ENCODE peak calls at places on chromosome 22, in nine cellular contexts. N is AG04450, T is lung, A is ovary, V is colonic mucosa, C is heart left ventricle, H is neural progenitor cell, L is tibial artery, D is dorsolateral prefrontal cortex. K is an unnamed sample.

GRCh38 chr22:50581950-50582561 is 593 bp downstream of the CHKB start:
- DNase-seq in C (no peak), V (no peak), N (no peak), L (no peak), H (no peak), T (no peak), A (no peak), D (no peak), K (peak)

GRCh38 chr22:32328306-32329201 is 29.1 kb upstream of the RFPL3 start:
- DNase-seq in V (no peak), H (no peak), C (no peak), L (peak), D (no peak), T (no peak), N (no peak), A (no peak), K (no peak)

GRCh38 chr22:44802071-44802700 is 49.8 kb downstream of the ARHGAP8 start:
- DNase-seq in L (no peak), C (no peak), A (no peak), T (no peak), D (no peak), V (no peak), N (no peak), H (no peak), K (no peak)

GRCh38 chr22:39205344-39206021 is 39.3 kb downstream of the PDGFB start:
- DNase-seq in T (no peak), V (no peak), N (no peak), L (peak), H (no peak), D (no peak), A (no peak), C (peak), K (peak)

GRCh38 chr22:46579751-46580449 is 40.3 kb upstream of the GRAMD4 start:
- DNase-seq in A (no peak), T (no peak), V (no peak), C (no peak), D (no peak), N (no peak), H (no peak), L (no peak), K (no peak)

GRCh38 chr22:31244044-31244942 is 32.2 kb downstream of the LIMK2 start:
- DNase-seq in H (peak), N (peak), D (no peak), L (peak), C (no peak), T (no peak), A (no peak), V (no peak), K (peak)

GRCh38 chr22:46308283-46308988 is 11.8 kb downstream of the GTSE1 start:
- DNase-seq in D (no peak), T (no peak), L (no peak), V (no peak), N (no peak), H (no peak), C (no peak), A (no peak), K (no peak)

GRCh38 chr22:20465759-20466077 is 28.1 kb upstream of the SCARF2 start:
- DNase-seq in V (no peak), A (no peak), N (no peak), D (no peak), C (no peak), T (no peak), L (no peak), H (no peak), K (no peak)

GRCh38 chr22:30044369-30044768 is 35.9 kb upstream of the HORMAD2 start:
- DNase-seq in L (no peak), N (peak), C (no peak), A (no peak), T (peak), D (no peak), V (peak), H (no peak), K (peak)

GRCh38 chr22:48276933-48277867 is 1514.8 kb downstream of the TBC1D22A start:
- DNase-seq in L (no peak), D (peak), H (no peak), N (no peak), A (no peak), V (peak), T (no peak), C (no peak), K (no peak)

GRCh38 chr22:41833369-41834004 is 582 bp downstream of the SREBF2 start:
- DNase-seq in C (peak), V (peak), A (peak), L (peak), H (peak), D (peak), T (peak), N (no peak), K (no peak)

GRCh38 chr22:22995166-22995565 is 75.2 kb upstream of the GNAZ start:
- DNase-seq in N (no peak), D (no peak), C (no peak), H (no peak), T (no peak), L (no peak), A (no peak), V (no peak), K (no peak)

GRCh38 chr22:28247667-28248363 is 328.8 kb upstream of the PITPNB start:
- DNase-seq in H (peak), V (no peak), C (no peak), D (no peak), N (no peak), L (no peak), T (no peak), A (no peak), K (no peak)

GRCh38 chr22:25492950-25493790 is 71.3 kb upstream of the GRK3 start:
- DNase-seq in N (no peak), D (peak), C (no peak), V (no peak), A (no peak), L (no peak), T (no peak), H (no peak), K (no peak)

GRCh38 chr22:39598017-39598965 is 27.7 kb downstream of the CACNA1I start:
- DNase-seq in L (no peak), C (no peak), D (no peak), N (no peak), V (peak), A (no peak), T (peak), H (peak), K (peak)

GRCh38 chr22:35457729-35458546 is 58.0 kb downstream of the MCM5 start:
- DNase-seq in V (no peak), H (no peak), A (no peak), T (no peak), D (no peak), L (no peak), N (no peak), C (no peak), K (no peak)

GRCh38 chr22:35731321-35731720 is 13.6 kb downstream of the APOL5 start:
- DNase-seq in C (no peak), A (no peak), N (no peak), L (no peak), V (no peak), D (no peak), H (no peak), T (no peak), K (no peak)

GRCh38 chr22:48278620-48279464 is 1516.4 kb downstream of the TBC1D22A start:
- DNase-seq in N (no peak), A (no peak), H (no peak), D (peak), V (no peak), T (no peak), C (no peak), L (no peak), K (no peak)

GRCh38 chr22:36360011-36360410 is 27.8 kb downstream of the MYH9 start:
- DNase-seq in D (no peak), L (no peak), H (peak), C (no peak), A (no peak), N (no peak), V (no peak), T (no peak), K (no peak)

GRCh38 chr22:21764038-21764804 is 28.6 kb upstream of the YPEL1 start:
- DNase-seq in V (no peak), C (no peak), N (no peak), A (no peak), H (no peak), T (no peak), L (no peak), D (no peak), K (no peak)

DNA sequence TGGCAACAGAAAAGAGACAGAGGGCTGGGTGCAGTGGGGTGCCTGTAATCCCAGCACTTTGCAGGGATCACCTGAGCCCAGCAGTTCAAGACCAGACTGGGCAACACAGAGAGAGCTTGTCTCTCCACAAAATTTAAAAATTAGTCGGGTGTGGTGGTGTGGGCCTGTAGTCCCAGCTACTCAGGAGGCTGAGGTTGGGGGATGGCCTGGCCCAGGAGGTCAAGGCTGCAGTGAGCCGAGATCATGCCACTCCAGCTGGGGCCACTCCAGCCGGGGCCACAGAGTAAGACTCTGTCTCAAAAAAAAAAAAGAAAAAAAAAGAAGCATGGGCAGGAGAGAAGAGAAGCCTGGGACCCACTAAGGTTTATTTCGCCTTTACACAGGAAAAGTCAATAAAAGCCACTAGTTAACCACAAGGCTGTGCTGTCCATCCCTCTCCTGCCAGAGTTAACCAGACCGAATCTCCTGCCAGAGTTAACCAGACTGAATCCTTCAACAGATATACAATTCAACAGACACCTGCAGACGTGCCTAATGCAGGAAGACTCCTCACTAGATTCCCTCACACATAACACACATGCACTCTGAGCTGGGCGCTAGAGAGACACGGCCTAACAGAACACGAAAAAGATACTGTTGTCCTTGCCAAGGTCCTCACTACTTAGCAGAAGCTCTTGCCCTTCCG is 29.8 kb downstream of the MICAL3 start:
- DNase-seq in D (no peak), V (no peak), A (no peak), C (no peak), H (no peak), N (no peak), T (no peak), L (no peak), K (no peak)
- H3K27ac ChIP-seq in D (peak), V (no peak), A (no peak), C (no peak), H (no peak), N (no peak), T (no peak), L (no peak), K (no peak)

GRCh38 chr22:49350441-49351121 is 477.1 kb downstream of the BRD1 start:
- DNase-seq in L (peak), T (no peak), V (no peak), A (no peak), D (peak), H (no peak), N (no peak), C (no peak), K (no peak)
- TF ChIP-seq CTCF in L (no peak), T (no peak), V (no peak), A (no peak), D (no peak), H (no peak), N (no peak), C (no peak), K (no peak)

GRCh38 chr22:40829131-40829530 is 10.0 kb upstream of the SLC25A17 start:
- DNase-seq in A (no peak), L (no peak), N (no peak), C (no peak), D (no peak), V (no peak), T (no peak), H (no peak), K (no peak)

DNA sequence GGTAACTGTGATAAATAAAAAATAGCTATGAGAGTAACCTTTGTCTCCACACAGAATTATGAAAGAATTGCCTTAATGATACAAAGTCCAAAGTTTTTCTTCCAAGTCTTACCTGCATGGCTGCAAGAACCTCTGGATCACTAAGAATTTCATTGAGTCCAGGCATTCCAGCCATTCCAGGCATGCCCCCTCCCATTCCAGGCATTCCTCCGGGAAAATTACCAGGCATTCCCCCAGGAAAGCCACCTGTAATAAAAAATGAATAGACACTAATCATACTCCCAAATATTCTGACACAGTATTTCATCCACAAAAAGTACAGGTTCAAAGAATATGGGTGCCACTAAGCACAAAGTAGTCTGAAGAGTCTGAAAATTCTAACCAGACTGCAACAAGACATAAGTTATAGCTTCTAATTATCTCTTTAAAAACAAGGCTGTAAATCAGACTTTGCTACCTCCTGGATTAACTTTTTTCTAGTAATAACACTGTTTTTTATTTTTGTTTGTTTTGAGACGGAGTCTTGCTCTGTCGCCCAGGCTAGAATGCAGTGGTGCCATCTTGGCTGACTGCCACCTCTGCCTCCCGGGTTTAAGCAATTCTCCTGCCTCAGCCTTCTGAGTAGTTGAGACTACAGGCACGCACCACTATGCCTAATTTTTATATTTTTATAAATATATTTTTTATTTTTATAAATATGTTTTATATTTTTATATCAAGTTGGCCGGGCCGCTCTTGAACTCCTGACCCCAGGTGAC is 8.0 kb upstream of the SLC25A17 start:
- DNase-seq in L (no peak), D (no peak), T (no peak), N (no peak), H (no peak), C (no peak), A (no peak), V (no peak), K (no peak)
- H3K27ac ChIP-seq in L (no peak), D (no peak), T (no peak), N (no peak), H (no peak), C (no peak), A (no peak), V (no peak), K (no peak)

GRCh38 chr22:26922804-26923203 is 265.4 kb downstream of the MIAT start:
- DNase-seq in A (no peak), V (no peak), D (no peak), C (no peak), N (no peak), T (no peak), L (no peak), H (peak), K (no peak)
- TF ChIP-seq CTCF in A (no peak), V (no peak), D (no peak), C (no peak), N (no peak), T (no peak), L (no peak), H (no peak), K (no peak)